ENCODE peak calls at places on chromosome 22, in five cellular contexts. G, P, I, U and Y are unnamed samples. For H3K36me3, the result is how much of the 10 kb centered on the place peaks cover.

GRCh38 chr22:24540470-24540869 is 14.5 kb downstream of the GUCD1 start:
- DNase-seq in G (no peak), P (no peak), I (no peak), U (peak), Y (no peak)

GRCh38 chr22:22810018-22810427 is 77.6 kb upstream of the IGLL5 start:
- DNase-seq in G (peak), P (no peak), I (no peak), U (peak), Y (no peak)

GRCh38 chr22:42418811-42419243 is 13.4 kb downstream of the NFAM1 start:
- DNase-seq in G (no peak), P (no peak), I (no peak), U (no peak), Y (no peak)

GRCh38 chr22:20510811-20511577 is 3.6 kb downstream of the MED15 start:
- DNase-seq in G (no peak), P (no peak), I (no peak), U (no peak), Y (no peak)

GRCh38 chr22:17612057-17612456 is 16.5 kb downstream of the ATP6V1E1 start:
- DNase-seq in G (no peak), P (no peak), I (no peak), U (no peak), Y (no peak)

GRCh38 chr22:42342426-42343135 is 72.1 kb upstream of the TCF20 start:
- DNase-seq in G (no peak), P (no peak), I (no peak), U (no peak), Y (no peak)

GRCh38 chr22:17994424-17995108 is 29.8 kb downstream of the MICAL3 start:
- DNase-seq in G (no peak), P (no peak), I (no peak), U (no peak), Y (no peak)

GRCh38 chr22:35154937-35155387 is 89.0 kb downstream of the ISX start:
- DNase-seq in G (peak), P (peak), I (peak), U (peak), Y (peak)

GRCh38 chr22:42881982-42882656 is 25.0 kb upstream of the ARFGAP3 start:
- DNase-seq in G (no peak), P (no peak), I (no peak), U (peak), Y (no peak)

GRCh38 chr22:24106385-24107381 is 74.6 kb upstream of the SUSD2 start:
- DNase-seq in G (peak), P (peak), I (no peak), U (no peak), Y (no peak)

GRCh38 chr22:41217553-41218157 is 12.5 kb downstream of the L3MBTL2 start:
- DNase-seq in G (peak), P (peak), I (no peak), U (peak), Y (peak)

GRCh38 chr22:37467556-37467955 is 18.6 kb downstream of the MFNG start:
- DNase-seq in G (no peak), P (no peak), I (no peak), U (no peak), Y (no peak)

GRCh38 chr22:49540571-49541450 is 286.9 kb downstream of the BRD1 start:
- DNase-seq in G (no peak), P (no peak), I (no peak), U (no peak), Y (no peak)

GRCh38 chr22:49290286-49290685 is 537.4 kb downstream of the BRD1 start:
- DNase-seq in G (no peak), P (no peak), I (no peak), U (no peak), Y (no peak)

GRCh38 chr22:22894740-22895731 is 7.4 kb downstream of the IGLL5 start:
- DNase-seq in G (no peak), P (no peak), I (no peak), U (no peak), Y (no peak)

GRCh38 chr22:23382796-23383195 is 197.3 kb downstream of the IGLL1 start:
- DNase-seq in G (no peak), P (peak), I (no peak), U (no peak), Y (no peak)

GRCh38 chr22:28601915-28602314 is 77.7 kb downstream of the TTC28 start:
- DNase-seq in G (no peak), P (no peak), I (no peak), U (no peak), Y (no peak)

GRCh38 chr22:49738006-49738405 is 89.7 kb downstream of the BRD1 start:
- DNase-seq in G (no peak), P (no peak), I (no peak), U (no peak), Y (no peak)

GRCh38 chr22:17638182-17638431 is 450 bp upstream of the BCL2L13 start:
- DNase-seq in G (no peak), P (no peak), I (no peak), U (no peak), Y (no peak)

GRCh38 chr22:48171294-48171693 is 1408.8 kb downstream of the TBC1D22A start:
- DNase-seq in G (no peak), P (no peak), I (no peak), U (no peak), Y (no peak)

GRCh38 chr22:41561788-41562187 is 978 bp downstream of the CSDC2 start:
- DNase-seq in G (no peak), P (no peak), I (no peak), U (no peak), Y (no peak)

GRCh38 chr22:48953830-48954229 is 873.8 kb downstream of the BRD1 start:
- DNase-seq in G (no peak), P (no peak), I (no peak), U (no peak), Y (no peak)

GRCh38 chr22:21816787-21817496 is 50.5 kb downstream of the MAPK1 start:
- DNase-seq in G (peak), P (no peak), I (peak), U (no peak), Y (peak)

GRCh38 chr22:20271114-20271994 is 3.2 kb upstream of the RTN4R start:
- DNase-seq in G (no peak), P (no peak), I (no peak), U (peak), Y (no peak)

GRCh38 chr22:22824340-22825212 is 63.0 kb upstream of the IGLL5 start:
- DNase-seq in G (no peak), P (no peak), I (no peak), U (no peak), Y (no peak)

GRCh38 chr22:40534379-40535188 is 101.9 kb downstream of the MRTFA start:
- DNase-seq in G (peak), P (no peak), I (peak), U (no peak), Y (peak)

GRCh38 chr22:50105529-50106100 is 15.8 kb downstream of the MOV10L1 start:
- DNase-seq in G (peak), P (no peak), I (peak), U (no peak), Y (peak)

GRCh38 chr22:49575703-49576081 is 252.0 kb downstream of the BRD1 start:
- DNase-seq in G (no peak), P (no peak), I (no peak), U (no peak), Y (no peak)

GRCh38 chr22:22067192-22067591 is 84.6 kb upstream of the TOP3B start:
- DNase-seq in G (no peak), P (no peak), I (no peak), U (no peak), Y (no peak)

GRCh38 chr22:24580276-24580675 is 12.6 kb downstream of the LRRC75B start:
- DNase-seq in G (peak), P (no peak), I (peak), U (no peak), Y (no peak)

GRCh38 chr22:29469755-29470154 is 10.3 kb upstream of the NEFH start:
- DNase-seq in G (no peak), P (no peak), I (no peak), U (no peak), Y (no peak)

GRCh38 chr22:50247748-50248147 is 2.9 kb upstream of the TUBGCP6 start:
- DNase-seq in G (peak), P (no peak), I (no peak), U (no peak), Y (peak)

GRCh38 chr22:19038728-19039447 is 83.3 kb downstream of the DGCR2 start:
- DNase-seq in G (no peak), P (no peak), I (no peak), U (no peak), Y (no peak)
- TF ChIP-seq CTCF in G (no peak), P (no peak), I (no peak), U (no peak), Y (no peak)

GRCh38 chr22:46761017-46761416 is 1.4 kb upstream of the TBC1D22A start:
- DNase-seq in G (no peak), P (no peak), I (no peak), U (no peak), Y (no peak)

GRCh38 chr22:46763051-46763705 is 728 bp downstream of the TBC1D22A start:
- DNase-seq in G (peak), P (no peak), I (no peak), U (peak), Y (no peak)

GRCh38 chr22:46761539-46762237 is 762 bp upstream of the TBC1D22A start:
- DNase-seq in G (no peak), P (no peak), I (no peak), U (no peak), Y (no peak)

GRCh38 chr22:46764140-46764680 is 1.8 kb downstream of the TBC1D22A start:
- DNase-seq in G (no peak), P (no peak), I (no peak), U (no peak), Y (no peak)

DNA sequence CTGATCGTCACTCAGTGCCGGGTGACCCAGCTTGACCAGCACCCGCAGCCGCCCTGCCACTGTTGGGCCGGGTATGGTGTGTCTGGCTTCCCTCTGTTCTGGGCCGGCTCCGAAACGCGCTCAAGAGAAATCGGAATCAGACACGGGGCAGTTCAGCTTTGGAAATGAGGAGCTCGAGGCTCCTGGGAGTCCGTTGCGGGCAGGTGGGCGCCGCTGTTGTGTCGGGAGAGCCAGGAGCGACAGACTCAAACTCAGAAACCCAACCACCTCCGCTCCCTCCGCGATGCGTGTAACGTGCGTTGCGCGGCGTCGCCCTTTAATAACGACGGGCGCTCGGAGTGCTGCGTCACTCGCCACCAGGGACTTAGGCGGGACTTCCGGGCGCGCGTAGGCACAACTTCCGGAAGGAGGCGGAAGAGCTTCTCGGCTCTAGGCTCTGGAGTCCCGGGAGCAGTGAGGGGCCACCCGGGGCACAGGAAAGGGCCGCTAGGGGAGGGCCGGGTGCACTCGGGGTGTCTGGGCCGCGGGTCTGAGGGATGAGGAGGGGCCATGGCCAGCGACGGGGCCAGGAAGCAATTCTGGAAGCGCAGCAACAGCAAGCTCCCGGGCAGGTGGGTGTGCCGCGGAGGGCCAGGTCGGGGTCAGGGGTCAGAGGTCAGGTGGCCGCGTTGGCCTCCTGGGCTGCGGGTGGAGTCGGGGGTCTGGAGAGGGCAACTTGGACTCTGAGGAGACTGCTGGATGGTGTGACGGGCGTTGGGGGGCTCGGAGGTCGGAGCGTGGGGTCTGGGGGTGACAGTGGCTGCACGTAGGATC is at the start of gene TBC1D22A:
- DNase-seq in G (peak), P (peak), I (peak), U (peak), Y (peak)
- H3K36me3 ChIP-seq in G (under half), P (under half), I (under half), U (under half), Y (under half)

GRCh38 chr22:46079861-46080821 is 70.2 kb upstream of the PPARA start:
- DNase-seq in G (peak), P (peak), I (peak), U (peak), Y (no peak)
- H3K27ac ChIP-seq in G (peak), P (peak), I (peak), U (peak), Y (peak)

DNA sequence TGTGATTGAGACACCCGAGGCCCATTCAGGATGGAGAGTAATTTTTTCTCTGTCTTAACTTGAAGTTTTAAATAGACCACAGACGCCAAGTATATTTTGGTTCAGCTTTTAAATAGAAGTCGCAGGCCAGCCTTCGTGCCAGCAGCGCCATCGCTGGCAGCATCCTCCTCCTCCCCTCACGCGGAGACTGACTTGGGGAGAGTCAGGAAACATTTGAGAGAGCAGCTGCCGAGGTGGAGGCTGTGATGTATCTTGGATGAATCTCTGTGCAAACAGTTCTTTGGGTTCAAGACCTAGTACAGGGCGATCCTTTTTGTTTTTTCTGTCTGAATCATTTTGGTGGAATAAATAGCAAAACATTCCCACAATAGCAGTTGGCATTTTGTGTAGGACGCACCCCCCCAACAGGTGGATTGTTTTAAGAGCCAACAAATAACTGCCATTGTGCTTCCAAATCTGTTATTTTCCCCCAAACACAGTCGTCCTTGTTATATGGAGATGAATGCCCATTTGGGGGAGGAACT is 920 bp upstream of the DMC1 start:
- DNase-seq in G (no peak), P (no peak), I (peak), U (peak), Y (no peak)
- TF ChIP-seq CTCF in G (no peak), P (no peak), I (no peak), U (no peak), Y (peak)

DNA sequence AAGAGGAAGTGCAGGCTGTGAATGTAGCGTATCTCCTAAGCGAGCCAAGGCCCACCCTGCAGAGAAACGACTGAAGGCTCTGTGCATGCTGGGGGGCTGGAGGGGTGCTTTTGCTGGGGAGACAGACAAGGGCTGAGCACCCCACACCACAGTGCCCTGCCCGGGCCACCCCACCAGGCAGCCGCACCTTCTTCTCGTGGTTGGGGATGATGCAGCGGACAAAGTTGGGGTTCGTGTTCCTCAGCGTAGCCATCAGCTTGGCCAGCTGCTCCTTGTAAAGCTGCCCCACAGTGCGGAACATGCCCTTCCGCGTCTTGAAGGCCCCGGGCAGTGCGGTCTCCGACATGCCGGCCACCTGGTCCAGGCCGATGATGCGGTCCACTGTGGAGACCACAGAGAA is 53.3 kb downstream of the APOL1 start:
- DNase-seq in G (no peak), P (no peak), I (no peak), U (no peak), Y (no peak)
- H3K36me3 ChIP-seq in G (half or more), P (under half), I (half or more), U (half or more), Y (half or more)

GRCh38 chr22:32539631-32540449 is 65.2 kb downstream of the FBXO7 start:
- DNase-seq in G (no peak), P (no peak), I (peak), U (no peak), Y (no peak)
- H3K27ac ChIP-seq in G (no peak), P (no peak), I (no peak), U (peak), Y (no peak)

GRCh38 chr22:44807915-44808690 is 55.7 kb downstream of the ARHGAP8 start:
- DNase-seq in G (no peak), P (no peak), I (no peak), U (no peak), Y (no peak)
- TF ChIP-seq CTCF in G (no peak), P (no peak), I (no peak), U (no peak), Y (peak)